ENCODE peak calls at places on chromosomes 7 and 10, in eight cellular contexts. One of them, this sample, is unnamed.
A peak's percentile ranks its signal among the peaks of the same experiment; 100 is the strongest.

GRCh38 chr10:48608279-48608681 is 3.4 kb upstream of the ARHGAP22 start:
- DNase-seq in fibroblast of mammary gland: peak; percentile 50
- DNase-seq in heart right ventricle: no peak
- DNase-seq in dorsolateral prefrontal cortex: no peak
- DNase-seq in stomach: peak; percentile 32
- DNase-seq in AG04450: no peak
- DNase-seq in prostate gland: no peak
- DNase-seq in fibroblast of lung: no peak
- DNase-seq in this sample: peak; percentile 68

GRCh38 chr7:124700655-124701054 is 64.9 kb downstream of the GPR37 start:
- DNase-seq in AG04450: no peak
- DNase-seq in prostate gland: no peak
- DNase-seq in dorsolateral prefrontal cortex: no peak
- DNase-seq in stomach: no peak
- DNase-seq in heart right ventricle: no peak
- DNase-seq in fibroblast of lung: peak; percentile 54
- DNase-seq in fibroblast of mammary gland: no peak
- DNase-seq in this sample: peak; percentile 82

GRCh38 chr10:98642281-98642680 is 195.5 kb upstream of the HPS1 start:
- DNase-seq in stomach: no peak
- DNase-seq in dorsolateral prefrontal cortex: no peak
- DNase-seq in heart right ventricle: no peak
- DNase-seq in AG04450: no peak
- DNase-seq in prostate gland: no peak
- DNase-seq in fibroblast of mammary gland: no peak
- DNase-seq in fibroblast of lung: peak; percentile 18
- DNase-seq in this sample: no peak

GRCh38 chr7:110522751-110523200 is 568.2 kb upstream of the LRRN3 start:
- DNase-seq in fibroblast of mammary gland: no peak
- DNase-seq in fibroblast of lung: peak; percentile 43
- DNase-seq in heart right ventricle: no peak
- DNase-seq in AG04450: no peak
- DNase-seq in prostate gland: no peak
- DNase-seq in stomach: no peak
- DNase-seq in dorsolateral prefrontal cortex: no peak
- DNase-seq in this sample: peak; percentile 90

GRCh38 chr10:72016608-72017310 is 52.6 kb downstream of the CHST3 start:
- DNase-seq in fibroblast of lung: no peak
- DNase-seq in dorsolateral prefrontal cortex: no peak
- DNase-seq in heart right ventricle: peak; percentile 74
- DNase-seq in fibroblast of mammary gland: no peak
- DNase-seq in prostate gland: no peak
- DNase-seq in stomach: peak; percentile 60
- DNase-seq in AG04450: no peak
- DNase-seq in this sample: no peak

GRCh38 chr7:135414850-135415439 is 95.0 kb downstream of the CNOT4 start:
- DNase-seq in fibroblast of lung: peak; percentile 52
- DNase-seq in AG04450: peak; percentile 21
- DNase-seq in prostate gland: no peak
- DNase-seq in heart right ventricle: no peak
- DNase-seq in stomach: peak; percentile 44
- DNase-seq in dorsolateral prefrontal cortex: no peak
- DNase-seq in fibroblast of mammary gland: peak; percentile 75
- DNase-seq in this sample: peak; percentile 67

GRCh38 chr10:10911471-10911921 is 106.2 kb upstream of the CELF2 start:
- DNase-seq in fibroblast of lung: peak; percentile 97
- DNase-seq in prostate gland: peak; percentile 66
- DNase-seq in heart right ventricle: peak; percentile 64
- DNase-seq in stomach: peak; percentile 52
- DNase-seq in AG04450: peak; percentile 90
- DNase-seq in fibroblast of mammary gland: peak; percentile 88
- DNase-seq in dorsolateral prefrontal cortex: no peak
- DNase-seq in this sample: peak; percentile 98

GRCh38 chr7:55477781-55478374 is 94.4 kb downstream of the VOPP1 start:
- DNase-seq in dorsolateral prefrontal cortex: no peak
- DNase-seq in stomach: no peak
- DNase-seq in heart right ventricle: no peak
- DNase-seq in AG04450: peak; percentile 82
- DNase-seq in fibroblast of lung: peak; percentile 97
- DNase-seq in prostate gland: no peak
- DNase-seq in fibroblast of mammary gland: peak; percentile 87
- DNase-seq in this sample: no peak

GRCh38 chr7:147013820-147014219 is 897.2 kb downstream of the CNTNAP2 start:
- DNase-seq in dorsolateral prefrontal cortex: no peak
- DNase-seq in fibroblast of lung: peak; percentile 13
- DNase-seq in fibroblast of mammary gland: no peak
- DNase-seq in AG04450: no peak
- DNase-seq in stomach: no peak
- DNase-seq in heart right ventricle: no peak
- DNase-seq in prostate gland: no peak
- DNase-seq in this sample: no peak

GRCh38 chr10:15166325-15166724 is 2.2 kb downstream of the NMT2 start:
- DNase-seq in prostate gland: no peak
- DNase-seq in fibroblast of mammary gland: no peak
- DNase-seq in AG04450: no peak
- DNase-seq in fibroblast of lung: peak; percentile 47
- DNase-seq in stomach: no peak
- DNase-seq in dorsolateral prefrontal cortex: no peak
- DNase-seq in heart right ventricle: no peak
- DNase-seq in this sample: no peak

GRCh38 chr10:15169555-15170407 is 1.3 kb upstream of the NMT2 start:
- DNase-seq in AG04450: no peak
- DNase-seq in dorsolateral prefrontal cortex: no peak
- DNase-seq in heart right ventricle: no peak
- DNase-seq in prostate gland: no peak
- DNase-seq in fibroblast of mammary gland: no peak
- DNase-seq in stomach: no peak
- DNase-seq in fibroblast of lung: no peak
- DNase-seq in this sample: no peak

GRCh38 chr10:15167411-15168295 is 840 bp downstream of the NMT2 start:
- DNase-seq in prostate gland: peak; percentile 48
- DNase-seq in stomach: peak; percentile 42
- DNase-seq in AG04450: no peak
- DNase-seq in heart right ventricle: peak; percentile 52
- DNase-seq in dorsolateral prefrontal cortex: peak; percentile 28
- DNase-seq in fibroblast of lung: peak; percentile 55
- DNase-seq in fibroblast of mammary gland: peak; percentile 67
- DNase-seq in this sample: peak; percentile 57

GRCh38 chr10:15168781-15169554 is 475 bp upstream of the NMT2 start:
- DNase-seq in heart right ventricle: peak; percentile 98
- DNase-seq in stomach: peak; percentile 97
- DNase-seq in AG04450: peak; percentile 95
- DNase-seq in dorsolateral prefrontal cortex: peak; percentile 92
- DNase-seq in fibroblast of lung: peak; percentile 89
- DNase-seq in prostate gland: peak; percentile 98
- DNase-seq in fibroblast of mammary gland: peak; percentile 92
- DNase-seq in this sample: peak; percentile 97

DNA sequence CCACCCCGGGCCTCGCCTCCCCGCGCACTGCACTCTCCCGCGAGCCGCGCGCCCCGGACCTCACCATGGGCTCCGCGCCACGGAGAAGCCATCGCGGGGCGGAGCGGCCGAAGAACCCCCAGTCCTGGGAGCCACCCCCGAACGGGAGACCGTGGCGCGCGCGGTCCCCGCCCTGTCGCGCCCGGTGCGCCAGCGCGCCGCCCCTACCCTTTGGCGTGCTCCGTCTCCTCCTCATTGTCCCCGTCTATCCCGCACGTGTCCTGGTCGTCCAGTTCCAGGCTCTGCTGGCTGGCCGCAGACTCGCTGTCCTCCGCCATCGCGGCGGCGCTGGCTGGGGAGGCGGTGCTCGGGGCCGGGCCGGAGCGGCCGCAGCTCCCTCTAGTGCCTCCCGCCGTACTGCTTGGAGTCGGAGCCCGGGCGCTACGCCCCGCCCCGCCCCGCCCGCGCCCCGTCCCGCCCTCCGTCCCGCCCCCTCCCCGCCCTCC is at the start of gene NMT2:
- DNase-seq in fibroblast of lung: peak; percentile 78
- DNase-seq in dorsolateral prefrontal cortex: peak; percentile 71
- DNase-seq in prostate gland: no peak
- DNase-seq in AG04450: no peak
- DNase-seq in fibroblast of mammary gland: no peak
- DNase-seq in stomach: no peak
- DNase-seq in heart right ventricle: peak; percentile 89
- DNase-seq in this sample: no peak
- H3K4me3 ChIP-seq in fibroblast of lung: peak within 1 kb of the TSS; percentile 83
- H3K4me3 ChIP-seq in dorsolateral prefrontal cortex: peak within 1 kb of the TSS; percentile 79
- H3K4me3 ChIP-seq in prostate gland: peak within 1 kb of the TSS; percentile 95
- H3K4me3 ChIP-seq in AG04450: peak within 1 kb of the TSS; percentile 88
- H3K4me3 ChIP-seq in fibroblast of mammary gland: peak within 1 kb of the TSS; percentile 62
- H3K4me3 ChIP-seq in stomach: peak within 1 kb of the TSS; percentile 98
- H3K4me3 ChIP-seq in heart right ventricle: peak within 1 kb of the TSS; percentile 93
- H3K4me3 ChIP-seq in this sample: peak within 1 kb of the TSS; percentile 61

DNA sequence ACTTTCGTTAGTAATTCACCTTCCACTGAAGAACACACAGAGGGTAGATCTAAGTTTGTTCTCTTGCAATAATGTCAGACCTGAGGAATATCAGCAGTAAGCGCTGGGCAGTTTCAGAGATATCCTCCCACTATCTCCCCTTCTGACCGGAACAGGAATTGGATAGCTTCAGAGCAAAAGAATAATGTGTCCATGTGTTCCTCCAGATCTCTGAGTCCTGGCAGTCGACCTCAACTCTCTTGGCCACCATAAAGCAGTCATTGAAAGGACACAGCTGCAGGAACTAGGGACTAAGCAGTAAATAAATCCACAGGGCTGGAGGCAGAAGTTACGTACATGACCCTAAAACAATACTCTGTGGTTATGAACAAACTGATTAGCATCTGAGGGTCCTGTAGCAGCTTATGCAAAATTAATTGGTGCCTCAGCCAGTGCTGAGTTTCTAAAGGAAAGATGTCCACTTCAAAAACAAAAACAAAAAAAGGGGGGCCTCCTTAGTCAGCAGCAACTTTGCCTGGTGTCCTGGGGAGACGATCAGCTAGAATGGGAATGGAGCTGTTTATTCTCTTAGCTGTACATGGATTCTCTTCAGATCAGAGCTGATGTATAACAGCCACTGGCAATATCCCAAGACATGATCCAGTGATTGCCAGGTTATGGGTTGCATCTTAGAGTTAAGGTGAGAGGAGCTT is 6.4 kb upstream of the PRTFDC1 start:
- DNase-seq in prostate gland: no peak
- DNase-seq in heart right ventricle: no peak
- DNase-seq in dorsolateral prefrontal cortex: peak; percentile 80
- DNase-seq in fibroblast of mammary gland: peak; percentile 98
- DNase-seq in AG04450: no peak
- DNase-seq in fibroblast of lung: peak; percentile 88
- DNase-seq in stomach: no peak
- DNase-seq in this sample: no peak
- TF ChIP-seq CTCF in prostate gland: no peak
- TF ChIP-seq CTCF in heart right ventricle: no peak
- TF ChIP-seq CTCF in dorsolateral prefrontal cortex: no peak
- TF ChIP-seq CTCF in fibroblast of mammary gland: no peak
- TF ChIP-seq CTCF in AG04450: peak; percentile 11
- TF ChIP-seq CTCF in fibroblast of lung: no peak
- TF ChIP-seq CTCF in stomach: no peak
- TF ChIP-seq CTCF in this sample: no peak

GRCh38 chr7:99379043-99379577 is 4.6 kb downstream of the ARPC1B start:
- DNase-seq in dorsolateral prefrontal cortex: no peak
- DNase-seq in prostate gland: no peak
- DNase-seq in stomach: peak; percentile 46
- DNase-seq in heart right ventricle: peak; percentile 47
- DNase-seq in fibroblast of mammary gland: peak; percentile 98
- DNase-seq in fibroblast of lung: peak; percentile 87
- DNase-seq in AG04450: peak; percentile 54
- DNase-seq in this sample: peak; percentile 93

GRCh38 chr7:99380823-99381663 is 6.5 kb downstream of the ARPC1B start:
- DNase-seq in dorsolateral prefrontal cortex: no peak
- DNase-seq in fibroblast of lung: no peak
- DNase-seq in heart right ventricle: no peak
- DNase-seq in prostate gland: no peak
- DNase-seq in fibroblast of mammary gland: no peak
- DNase-seq in stomach: peak; percentile 44
- DNase-seq in AG04450: no peak
- DNase-seq in this sample: no peak

GRCh38 chr7:99383203-99383602 is 8.7 kb downstream of the ARPC1B start:
- DNase-seq in AG04450: no peak
- DNase-seq in stomach: no peak
- DNase-seq in fibroblast of lung: no peak
- DNase-seq in prostate gland: no peak
- DNase-seq in heart right ventricle: no peak
- DNase-seq in dorsolateral prefrontal cortex: no peak
- DNase-seq in fibroblast of mammary gland: no peak
- DNase-seq in this sample: no peak

GRCh38 chr7:99381664-99382075 is 7.1 kb downstream of the ARPC1B start:
- DNase-seq in prostate gland: no peak
- DNase-seq in fibroblast of lung: no peak
- DNase-seq in heart right ventricle: peak; percentile 25
- DNase-seq in fibroblast of mammary gland: no peak
- DNase-seq in dorsolateral prefrontal cortex: no peak
- DNase-seq in stomach: no peak
- DNase-seq in AG04450: no peak
- DNase-seq in this sample: no peak

GRCh38 chr7:99380032-99380822 is 5.7 kb downstream of the ARPC1B start:
- DNase-seq in prostate gland: no peak
- DNase-seq in heart right ventricle: no peak
- DNase-seq in AG04450: no peak
- DNase-seq in fibroblast of lung: peak; percentile 39
- DNase-seq in dorsolateral prefrontal cortex: no peak
- DNase-seq in fibroblast of mammary gland: peak; percentile 88
- DNase-seq in stomach: no peak
- DNase-seq in this sample: peak; percentile 50
- H3K4me3 ChIP-seq in prostate gland: no peak overlapping the region
- H3K4me3 ChIP-seq in heart right ventricle: peak overlapping the region; percentile 50
- H3K4me3 ChIP-seq in AG04450: no peak overlapping the region
- H3K4me3 ChIP-seq in fibroblast of lung: no peak overlapping the region
- H3K4me3 ChIP-seq in dorsolateral prefrontal cortex: no peak overlapping the region
- H3K4me3 ChIP-seq in fibroblast of mammary gland: no peak overlapping the region
- H3K4me3 ChIP-seq in stomach: peak overlapping the region; percentile 25
- H3K4me3 ChIP-seq in this sample: no peak overlapping the region

GRCh38 chr7:131106681-131107342 is 220.9 kb upstream of the MKLN1 start:
- DNase-seq in fibroblast of lung: peak; percentile 4
- DNase-seq in prostate gland: peak; percentile 63
- DNase-seq in fibroblast of mammary gland: peak; percentile 71
- DNase-seq in heart right ventricle: peak; percentile 52
- DNase-seq in dorsolateral prefrontal cortex: no peak
- DNase-seq in stomach: peak; percentile 45
- DNase-seq in AG04450: no peak
- DNase-seq in this sample: no peak

GRCh38 chr7:131109011-131109756 is 218.5 kb upstream of the MKLN1 start:
- DNase-seq in fibroblast of lung: peak; percentile 26
- DNase-seq in fibroblast of mammary gland: peak; percentile 77
- DNase-seq in heart right ventricle: no peak
- DNase-seq in stomach: no peak
- DNase-seq in AG04450: no peak
- DNase-seq in prostate gland: no peak
- DNase-seq in dorsolateral prefrontal cortex: no peak
- DNase-seq in this sample: no peak

GRCh38 chr7:131108212-131108980 is 219.3 kb upstream of the MKLN1 start:
- DNase-seq in AG04450: no peak
- DNase-seq in prostate gland: no peak
- DNase-seq in dorsolateral prefrontal cortex: no peak
- DNase-seq in fibroblast of mammary gland: peak; percentile 33
- DNase-seq in heart right ventricle: peak; percentile 65
- DNase-seq in stomach: no peak
- DNase-seq in fibroblast of lung: peak; percentile 6
- DNase-seq in this sample: no peak

GRCh38 chr7:131105803-131106680 is 221.6 kb upstream of the MKLN1 start:
- DNase-seq in prostate gland: peak; percentile 65
- DNase-seq in dorsolateral prefrontal cortex: peak; percentile 76
- DNase-seq in fibroblast of lung: peak; percentile 55
- DNase-seq in AG04450: no peak
- DNase-seq in heart right ventricle: peak; percentile 85
- DNase-seq in stomach: peak; percentile 83
- DNase-seq in fibroblast of mammary gland: peak; percentile 83
- DNase-seq in this sample: peak; percentile 70

GRCh38 chr7:131107343-131108211 is 220.1 kb upstream of the MKLN1 start:
- DNase-seq in prostate gland: peak; percentile 88
- DNase-seq in fibroblast of mammary gland: peak; percentile 84
- DNase-seq in dorsolateral prefrontal cortex: peak; percentile 87
- DNase-seq in fibroblast of lung: peak; percentile 73
- DNase-seq in stomach: peak; percentile 69
- DNase-seq in heart right ventricle: peak; percentile 60
- DNase-seq in AG04450: no peak
- DNase-seq in this sample: peak; percentile 56
- TF ChIP-seq CTCF in prostate gland: peak; percentile 12
- TF ChIP-seq CTCF in fibroblast of mammary gland: no peak
- TF ChIP-seq CTCF in dorsolateral prefrontal cortex: peak; percentile 25
- TF ChIP-seq CTCF in fibroblast of lung: no peak
- TF ChIP-seq CTCF in stomach: no peak
- TF ChIP-seq CTCF in heart right ventricle: no peak
- TF ChIP-seq CTCF in AG04450: no peak
- TF ChIP-seq CTCF in this sample: no peak